ENCODE peak calls at places on chromosomes 12 and 14, in eight cellular contexts. One of them, this sample, is unnamed.

GRCh38 chr14:20555845-20556244 is 5.0 kb downstream of the RNASE9 start:
- DNase-seq in hepatocyte: no peak
- DNase-seq in lower lobe of right lung: no peak
- DNase-seq in thoracic aorta: no peak
- DNase-seq in stomach: no peak
- DNase-seq in HL-60: peak
- DNase-seq in tibial nerve: no peak
- DNase-seq in activated B cell treated with CpG ODN at 0.5 μM for 24 hours: no peak
- DNase-seq in this sample: no peak

GRCh38 chr14:100900837-100901390 is 2.6 kb downstream of the RTL1 start:
- DNase-seq in tibial nerve: no peak
- DNase-seq in stomach: no peak
- DNase-seq in lower lobe of right lung: peak
- DNase-seq in hepatocyte: peak
- DNase-seq in HL-60: peak
- DNase-seq in thoracic aorta: no peak
- DNase-seq in activated B cell treated with CpG ODN at 0.5 μM for 24 hours: no peak
- DNase-seq in this sample: peak

GRCh38 chr12:8681129-8681902 is 16.5 kb upstream of the RIMKLB start:
- DNase-seq in hepatocyte: peak
- DNase-seq in tibial nerve: no peak
- DNase-seq in activated B cell treated with CpG ODN at 0.5 μM for 24 hours: no peak
- DNase-seq in HL-60: no peak
- DNase-seq in thoracic aorta: no peak
- DNase-seq in stomach: no peak
- DNase-seq in lower lobe of right lung: no peak
- DNase-seq in this sample: no peak

GRCh38 chr12:19872745-19873144 is 433.5 kb downstream of the AEBP2 start:
- DNase-seq in lower lobe of right lung: no peak
- DNase-seq in tibial nerve: no peak
- DNase-seq in HL-60: no peak
- DNase-seq in hepatocyte: no peak
- DNase-seq in stomach: no peak
- DNase-seq in activated B cell treated with CpG ODN at 0.5 μM for 24 hours: no peak
- DNase-seq in thoracic aorta: no peak
- DNase-seq in this sample: no peak

GRCh38 chr14:64704743-64705405 is 650 bp downstream of the PLEKHG3 start:
- DNase-seq in tibial nerve: no peak
- DNase-seq in hepatocyte: peak
- DNase-seq in HL-60: no peak
- DNase-seq in thoracic aorta: no peak
- DNase-seq in lower lobe of right lung: peak
- DNase-seq in activated B cell treated with CpG ODN at 0.5 μM for 24 hours: no peak
- DNase-seq in stomach: peak
- DNase-seq in this sample: peak

GRCh38 chr12:52611080-52611468 is 7.3 kb downstream of the KRT73 start:
- DNase-seq in stomach: no peak
- DNase-seq in activated B cell treated with CpG ODN at 0.5 μM for 24 hours: no peak
- DNase-seq in hepatocyte: no peak
- DNase-seq in thoracic aorta: no peak
- DNase-seq in HL-60: no peak
- DNase-seq in lower lobe of right lung: no peak
- DNase-seq in tibial nerve: no peak
- DNase-seq in this sample: no peak

GRCh38 chr12:57719777-57720605 is 18.6 kb downstream of the AGAP2 start:
- DNase-seq in HL-60: no peak
- DNase-seq in tibial nerve: no peak
- DNase-seq in activated B cell treated with CpG ODN at 0.5 μM for 24 hours: no peak
- DNase-seq in hepatocyte: peak
- DNase-seq in thoracic aorta: no peak
- DNase-seq in stomach: no peak
- DNase-seq in lower lobe of right lung: no peak
- DNase-seq in this sample: no peak

GRCh38 chr12:2960432-2960956 is 1.3 kb downstream of the TEAD4 start:
- DNase-seq in lower lobe of right lung: no peak
- DNase-seq in activated B cell treated with CpG ODN at 0.5 μM for 24 hours: no peak
- DNase-seq in thoracic aorta: no peak
- DNase-seq in hepatocyte: peak
- DNase-seq in tibial nerve: no peak
- DNase-seq in HL-60: no peak
- DNase-seq in stomach: no peak
- DNase-seq in this sample: no peak

GRCh38 chr14:77979666-77980351 is 179.9 kb downstream of the ADCK1 start:
- DNase-seq in activated B cell treated with CpG ODN at 0.5 μM for 24 hours: no peak
- DNase-seq in lower lobe of right lung: no peak
- DNase-seq in HL-60: no peak
- DNase-seq in stomach: no peak
- DNase-seq in hepatocyte: no peak
- DNase-seq in thoracic aorta: no peak
- DNase-seq in tibial nerve: no peak
- DNase-seq in this sample: no peak

GRCh38 chr12:114903394-114903748 is 219.4 kb upstream of the TBX3 start:
- DNase-seq in stomach: no peak
- DNase-seq in lower lobe of right lung: no peak
- DNase-seq in thoracic aorta: no peak
- DNase-seq in tibial nerve: no peak
- DNase-seq in hepatocyte: no peak
- DNase-seq in activated B cell treated with CpG ODN at 0.5 μM for 24 hours: no peak
- DNase-seq in HL-60: no peak
- DNase-seq in this sample: no peak

GRCh38 chr12:116964004-116964739 is 53.4 kb downstream of the FBXW8 start:
- DNase-seq in activated B cell treated with CpG ODN at 0.5 μM for 24 hours: no peak
- DNase-seq in stomach: no peak
- DNase-seq in thoracic aorta: no peak
- DNase-seq in tibial nerve: no peak
- DNase-seq in lower lobe of right lung: no peak
- DNase-seq in hepatocyte: no peak
- DNase-seq in HL-60: no peak
- DNase-seq in this sample: no peak

GRCh38 chr12:104230304-104230703 is 14.7 kb downstream of the TXNRD1 start:
- DNase-seq in HL-60: no peak
- DNase-seq in lower lobe of right lung: no peak
- DNase-seq in activated B cell treated with CpG ODN at 0.5 μM for 24 hours: no peak
- DNase-seq in hepatocyte: no peak
- DNase-seq in stomach: no peak
- DNase-seq in tibial nerve: no peak
- DNase-seq in thoracic aorta: no peak
- DNase-seq in this sample: no peak
- TF ChIP-seq CTCF in HL-60: no peak
- TF ChIP-seq CTCF in lower lobe of right lung: no peak
- TF ChIP-seq CTCF in activated B cell treated with CpG ODN at 0.5 μM for 24 hours: no peak
- TF ChIP-seq CTCF in hepatocyte: no peak
- TF ChIP-seq CTCF in stomach: no peak
- TF ChIP-seq CTCF in tibial nerve: no peak
- TF ChIP-seq CTCF in thoracic aorta: peak
- TF ChIP-seq CTCF in this sample: peak

DNA sequence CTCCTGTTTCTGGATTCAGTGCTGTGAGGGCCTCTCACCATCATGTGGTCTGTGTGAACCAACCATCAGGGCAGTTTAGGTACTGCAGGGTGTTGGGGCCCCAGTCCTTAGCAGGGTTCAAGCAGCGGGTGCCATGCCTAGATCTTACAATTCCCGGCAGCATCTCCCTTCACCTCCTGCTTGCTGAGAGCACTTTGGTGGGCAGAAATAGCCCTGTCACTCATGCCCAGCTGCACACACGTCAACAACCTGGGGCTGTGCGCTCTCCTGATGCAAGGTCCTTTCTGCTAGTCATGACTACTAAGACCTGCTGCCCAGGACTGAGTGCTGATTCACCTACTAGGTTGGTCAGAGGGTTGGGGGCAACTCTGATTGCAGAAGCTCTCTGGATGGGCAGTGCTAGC is 72.1 kb downstream of the NINJ2 start:
- DNase-seq in tibial nerve: no peak
- DNase-seq in lower lobe of right lung: no peak
- DNase-seq in thoracic aorta: no peak
- DNase-seq in HL-60: no peak
- DNase-seq in stomach: no peak
- DNase-seq in activated B cell treated with CpG ODN at 0.5 μM for 24 hours: no peak
- DNase-seq in hepatocyte: no peak
- DNase-seq in this sample: no peak
- TF ChIP-seq CTCF in tibial nerve: no peak
- TF ChIP-seq CTCF in lower lobe of right lung: no peak
- TF ChIP-seq CTCF in thoracic aorta: peak
- TF ChIP-seq CTCF in HL-60: no peak
- TF ChIP-seq CTCF in stomach: no peak
- TF ChIP-seq CTCF in activated B cell treated with CpG ODN at 0.5 μM for 24 hours: no peak
- TF ChIP-seq CTCF in hepatocyte: no peak
- TF ChIP-seq CTCF in this sample: peak

DNA sequence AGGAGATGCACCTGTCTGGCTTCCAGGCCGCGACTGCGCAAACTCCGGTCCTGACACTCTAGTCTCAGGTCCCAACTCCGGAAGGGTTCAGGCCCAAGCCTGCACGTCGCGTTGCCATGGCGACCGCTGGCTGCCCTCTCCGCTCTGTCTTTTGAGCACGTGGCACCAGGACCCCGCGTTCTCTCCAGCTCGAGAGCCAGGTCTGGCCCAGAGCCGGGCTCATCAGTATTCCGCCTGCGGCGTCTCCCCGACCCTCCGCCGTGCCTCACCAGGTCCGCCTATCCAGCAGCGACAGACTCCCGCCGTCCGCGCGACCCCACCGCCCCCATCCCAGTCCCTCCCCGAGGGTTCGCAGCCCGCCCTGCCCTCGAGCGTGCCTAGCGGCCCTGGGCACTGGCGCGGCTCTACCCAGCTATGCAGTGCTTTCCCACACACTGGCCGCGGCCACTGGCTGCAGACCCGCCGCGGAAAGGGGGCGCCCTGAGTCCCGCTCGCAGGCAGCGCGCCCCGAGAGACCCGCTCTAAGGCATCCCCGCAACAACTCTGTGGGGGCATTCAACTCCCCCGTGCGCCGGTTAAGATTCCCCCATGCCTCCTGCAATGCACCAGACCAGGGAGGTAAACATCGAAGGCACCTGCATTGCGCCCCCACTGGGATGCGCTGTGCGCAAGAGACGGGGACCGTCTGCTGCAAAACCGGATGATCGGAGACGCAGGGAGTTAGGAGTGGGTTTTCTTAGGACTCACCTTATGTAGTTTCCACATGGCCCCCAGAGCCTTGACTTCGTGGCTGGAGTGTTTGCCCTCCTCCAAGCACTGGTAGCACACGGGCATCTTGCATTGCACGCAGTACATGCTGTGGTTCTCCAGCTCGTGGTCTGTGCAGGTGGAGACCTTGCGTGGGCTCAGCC is 1.3 kb downstream of the TRIM9 start:
- DNase-seq in hepatocyte: peak
- DNase-seq in lower lobe of right lung: no peak
- DNase-seq in activated B cell treated with CpG ODN at 0.5 μM for 24 hours: no peak
- DNase-seq in thoracic aorta: no peak
- DNase-seq in HL-60: no peak
- DNase-seq in tibial nerve: no peak
- DNase-seq in stomach: no peak
- DNase-seq in this sample: peak
- TF ChIP-seq CTCF in hepatocyte: peak
- TF ChIP-seq CTCF in lower lobe of right lung: no peak
- TF ChIP-seq CTCF in activated B cell treated with CpG ODN at 0.5 μM for 24 hours: no peak
- TF ChIP-seq CTCF in thoracic aorta: no peak
- TF ChIP-seq CTCF in HL-60: peak
- TF ChIP-seq CTCF in tibial nerve: peak
- TF ChIP-seq CTCF in stomach: no peak
- TF ChIP-seq CTCF in this sample: peak

GRCh38 chr12:111033281-111034147 is 113.1 kb upstream of the MYL2 start:
- DNase-seq in hepatocyte: peak
- DNase-seq in lower lobe of right lung: no peak
- DNase-seq in stomach: no peak
- DNase-seq in tibial nerve: no peak
- DNase-seq in thoracic aorta: no peak
- DNase-seq in activated B cell treated with CpG ODN at 0.5 μM for 24 hours: no peak
- DNase-seq in HL-60: no peak
- DNase-seq in this sample: peak
- TF ChIP-seq CTCF in hepatocyte: peak
- TF ChIP-seq CTCF in lower lobe of right lung: no peak
- TF ChIP-seq CTCF in stomach: no peak
- TF ChIP-seq CTCF in tibial nerve: no peak
- TF ChIP-seq CTCF in thoracic aorta: no peak
- TF ChIP-seq CTCF in activated B cell treated with CpG ODN at 0.5 μM for 24 hours: no peak
- TF ChIP-seq CTCF in HL-60: no peak
- TF ChIP-seq CTCF in this sample: peak

DNA sequence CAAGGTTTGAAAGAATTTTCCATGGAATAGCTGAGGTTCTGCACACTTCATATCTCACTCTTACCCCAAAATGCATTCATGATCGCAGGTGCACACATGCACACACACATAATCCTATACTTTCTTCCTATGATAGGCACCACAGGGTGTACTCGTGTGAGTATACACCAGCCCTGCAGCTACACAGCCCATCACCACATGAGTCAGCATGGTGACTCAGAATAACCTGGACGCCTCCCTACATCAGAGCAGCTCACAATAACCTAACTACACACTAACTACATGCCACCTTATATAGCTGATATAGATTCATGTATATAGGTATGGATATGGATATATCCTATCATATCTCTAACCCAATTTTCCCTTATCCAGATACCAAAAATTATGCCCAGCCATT is 850.2 kb upstream of the TMEM132C start:
- DNase-seq in hepatocyte: no peak
- DNase-seq in stomach: no peak
- DNase-seq in activated B cell treated with CpG ODN at 0.5 μM for 24 hours: no peak
- DNase-seq in HL-60: no peak
- DNase-seq in lower lobe of right lung: no peak
- DNase-seq in tibial nerve: no peak
- DNase-seq in thoracic aorta: no peak
- DNase-seq in this sample: no peak
- TF ChIP-seq CTCF in hepatocyte: no peak
- TF ChIP-seq CTCF in stomach: no peak
- TF ChIP-seq CTCF in activated B cell treated with CpG ODN at 0.5 μM for 24 hours: no peak
- TF ChIP-seq CTCF in HL-60: no peak
- TF ChIP-seq CTCF in lower lobe of right lung: no peak
- TF ChIP-seq CTCF in tibial nerve: no peak
- TF ChIP-seq CTCF in thoracic aorta: no peak
- TF ChIP-seq CTCF in this sample: no peak

GRCh38 chr12:123126294-123127144 is 24.4 kb downstream of the PITPNM2 start:
- DNase-seq in lower lobe of right lung: no peak
- DNase-seq in tibial nerve: no peak
- DNase-seq in thoracic aorta: no peak
- DNase-seq in stomach: peak
- DNase-seq in HL-60: no peak
- DNase-seq in activated B cell treated with CpG ODN at 0.5 μM for 24 hours: no peak
- DNase-seq in hepatocyte: peak
- DNase-seq in this sample: no peak
- TF ChIP-seq CTCF in lower lobe of right lung: no peak
- TF ChIP-seq CTCF in tibial nerve: no peak
- TF ChIP-seq CTCF in thoracic aorta: no peak
- TF ChIP-seq CTCF in stomach: no peak
- TF ChIP-seq CTCF in HL-60: no peak
- TF ChIP-seq CTCF in activated B cell treated with CpG ODN at 0.5 μM for 24 hours: no peak
- TF ChIP-seq CTCF in hepatocyte: peak
- TF ChIP-seq CTCF in this sample: no peak

GRCh38 chr14:56482306-56482705 is 97.3 kb upstream of the TMEM260 start:
- DNase-seq in activated B cell treated with CpG ODN at 0.5 μM for 24 hours: no peak
- DNase-seq in hepatocyte: peak
- DNase-seq in lower lobe of right lung: no peak
- DNase-seq in stomach: no peak
- DNase-seq in thoracic aorta: no peak
- DNase-seq in tibial nerve: no peak
- DNase-seq in HL-60: peak
- DNase-seq in this sample: peak
- TF ChIP-seq CTCF in activated B cell treated with CpG ODN at 0.5 μM for 24 hours: no peak
- TF ChIP-seq CTCF in hepatocyte: peak
- TF ChIP-seq CTCF in lower lobe of right lung: no peak
- TF ChIP-seq CTCF in stomach: no peak
- TF ChIP-seq CTCF in thoracic aorta: no peak
- TF ChIP-seq CTCF in tibial nerve: no peak
- TF ChIP-seq CTCF in HL-60: no peak
- TF ChIP-seq CTCF in this sample: peak